ENCODE peak calls at places on chromosomes 5 and 9, in four cellular contexts. M is neuronal stem cell, U is H1, S is IMR-90. G is an unnamed sample.

GRCh38 chr5:76145945-76146344 is 62.8 kb downstream of the SV2C start:
- DNase-seq in M (no peak), U (no peak), S (peak), G (no peak)

GRCh38 chr5:151596839-151597539 is 5.9 kb upstream of the FAT2 start:
- DNase-seq in M (peak), U (no peak), S (no peak), G (no peak)

GRCh38 chr5:61734966-61735365 is 402.9 kb downstream of the ZSWIM6 start:
- DNase-seq in M (no peak), U (no peak), S (no peak), G (no peak)

GRCh38 chr5:101782352-101783087 is 513.6 kb downstream of the SLCO4C1 start:
- DNase-seq in M (peak), U (no peak), S (no peak), G (no peak)

GRCh38 chr9:131667576-131667975 is 72.3 kb downstream of the RAPGEF1 start:
- DNase-seq in M (no peak), U (no peak), S (no peak), G (no peak)

GRCh38 chr9:78692871-78693270 is 395.9 kb downstream of the PSAT1 start:
- DNase-seq in M (no peak), U (no peak), S (peak), G (peak)

GRCh38 chr5:179549973-179550510 is 312 bp upstream of the RUFY1 start:
- DNase-seq in M (peak), U (peak), S (no peak), G (peak)

GRCh38 chr9:133473743-133474142 is 5.2 kb downstream of the SLC2A6 start:
- DNase-seq in M (no peak), U (no peak), S (no peak), G (no peak)

GRCh38 chr9:99019523-99020331 is 76.0 kb downstream of the COL15A1 start:
- DNase-seq in M (no peak), U (no peak), S (peak), G (peak)

GRCh38 chr5:179284751-179285191 is 60.5 kb downstream of the ADAMTS2 start:
- DNase-seq in M (no peak), U (no peak), S (peak), G (peak)

GRCh38 chr5:106875591-106876297 is 795.0 kb downstream of the EFNA5 start:
- DNase-seq in M (no peak), U (peak), S (peak), G (peak)

GRCh38 chr9:135329571-135330306 is 149.8 kb upstream of the PPP1R26 start:
- DNase-seq in M (no peak), U (peak), S (no peak), G (no peak)

GRCh38 chr9:96620832-96621269 is 1.2 kb upstream of the CDC14B start:
- DNase-seq in M (no peak), U (peak), S (no peak), G (peak)
- H4K91ac ChIP-seq in M (no peak), U (no peak), S (no peak), G (no peak)

GRCh38 chr5:39217365-39218281 is 1.7 kb downstream of the FYB1 start:
- DNase-seq in M (peak), U (peak), S (peak), G (peak)

GRCh38 chr5:39216621-39217020 is 2.7 kb downstream of the FYB1 start:
- DNase-seq in M (no peak), U (no peak), S (no peak), G (no peak)

GRCh38 chr5:39219433-39219832 is at the start of gene FYB1:
- DNase-seq in M (no peak), U (no peak), S (no peak), G (no peak)

GRCh38 chr5:39220280-39221030 is 1.1 kb upstream of the FYB1 start:
- DNase-seq in M (no peak), U (no peak), S (no peak), G (no peak)

DNA sequence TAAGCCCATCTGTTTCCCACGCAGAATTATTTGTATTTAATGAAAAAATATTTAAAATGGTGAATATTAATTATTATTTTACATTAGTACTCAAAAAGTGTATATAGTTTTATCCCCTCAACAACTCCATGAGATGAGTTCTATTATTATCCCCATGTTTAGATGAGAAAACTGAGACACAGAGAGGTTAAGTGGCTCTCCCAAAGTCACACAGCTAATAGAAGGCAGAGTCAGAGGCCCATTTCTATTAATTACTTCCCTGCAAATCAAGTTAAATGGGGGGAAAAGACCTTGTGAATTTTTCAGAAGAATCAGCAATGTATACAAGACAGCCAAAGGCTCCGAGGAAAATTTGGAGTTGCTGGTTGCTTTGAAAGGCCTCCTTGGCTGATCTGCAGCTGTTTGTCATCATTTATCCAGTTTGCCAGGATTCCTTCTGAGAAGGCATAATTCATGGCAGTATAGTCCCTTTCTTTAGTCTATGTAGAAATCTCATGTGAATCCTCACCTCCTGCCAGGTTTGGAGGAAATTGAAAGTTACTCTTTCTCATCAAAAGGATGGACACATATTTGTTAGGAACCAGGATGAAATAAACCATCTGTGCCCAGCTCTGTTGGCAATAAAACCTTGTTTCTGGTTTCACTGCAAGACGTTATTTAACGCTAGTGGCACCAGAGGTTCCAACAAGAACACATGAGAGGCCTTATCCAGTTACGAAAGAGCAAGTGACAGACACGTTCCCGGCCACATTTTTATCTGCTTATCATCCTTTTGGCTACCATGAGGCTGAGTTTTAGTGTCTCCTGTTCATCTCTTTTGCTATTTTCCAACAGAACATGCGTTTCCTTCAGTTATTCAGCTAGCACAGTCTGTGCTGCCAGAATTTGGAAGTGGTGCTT is 631 bp downstream of the FYB1 start:
- DNase-seq in M (no peak), U (no peak), S (no peak), G (no peak)
- H2BK15ac ChIP-seq in M (no peak), U (no peak), S (no peak), G (no peak)

DNA sequence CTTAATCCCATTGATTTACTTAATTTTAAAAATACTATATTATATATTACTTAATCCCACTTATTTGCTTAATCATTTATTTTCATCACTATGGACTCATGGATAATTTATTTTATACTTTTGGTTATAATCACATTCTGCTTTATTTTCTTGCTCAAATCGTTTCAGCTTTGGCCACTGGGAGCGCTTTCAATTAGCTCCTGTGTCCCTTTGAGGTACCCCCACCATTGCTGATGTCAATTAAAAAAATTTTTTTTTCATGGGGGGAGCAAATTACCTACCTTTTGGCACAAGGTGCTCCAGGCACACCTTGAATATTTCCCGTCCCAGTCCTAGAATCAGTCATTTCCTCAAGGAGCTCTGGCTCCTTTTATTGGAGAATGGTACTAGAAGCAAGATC is 1.4 kb upstream of the TRIO start:
- DNase-seq in M (no peak), U (no peak), S (no peak), G (no peak)
- H3K4me3 ChIP-seq in M (peak), U (peak), S (peak), G (no peak)

GRCh38 chr9:136568288-136569081 is 22.6 kb upstream of the NOTCH1 start:
- DNase-seq in M (no peak), U (no peak), S (no peak), G (no peak)
- H4K91ac ChIP-seq in M (peak), U (peak), S (peak), G (peak)

G was measured in mesenchymal stem cell.